ENCODE peak calls at places on chromosomes 1 and 21, in six cellular contexts. N, T, Q, U, D and L are unnamed samples.

GRCh38 chr21:15725949-15726348 is 3.8 kb upstream of the USP25 start:
- DNase-seq in T (no peak), Q (no peak), U (no peak), N (no peak), D (no peak), L (no peak)

GRCh38 chr1:43143441-43143888 is 28.6 kb downstream of the EBNA1BP2 start:
- DNase-seq in Q (peak), T (peak), D (no peak), U (no peak), N (no peak), L (peak)

GRCh38 chr1:25996966-25997758 is 701 bp downstream of the PAFAH2 start:
- DNase-seq in T (no peak), Q (peak), U (no peak), N (peak), D (no peak), L (no peak)

GRCh38 chr1:189007824-189008223 is 1469.8 kb downstream of the BRINP3 start:
- DNase-seq in D (no peak), Q (no peak), U (no peak), T (no peak), N (no peak), L (no peak)

GRCh38 chr1:29592731-29593130 is 356.4 kb downstream of the PTPRU start:
- DNase-seq in T (no peak), U (no peak), N (no peak), D (no peak), Q (peak), L (no peak)

GRCh38 chr1:101291562-101292035 is 54.8 kb downstream of the S1PR1 start:
- DNase-seq in U (no peak), Q (peak), D (no peak), N (peak), T (no peak), L (peak)

GRCh38 chr1:96845464-96845863 is 123.9 kb downstream of the PTBP2 start:
- DNase-seq in Q (peak), N (no peak), D (no peak), U (no peak), T (peak), L (peak)

GRCh38 chr1:22805672-22806038 is 95.0 kb downstream of the EPHB2 start:
- DNase-seq in D (no peak), Q (no peak), T (peak), U (no peak), N (no peak), L (no peak)

GRCh38 chr1:191963286-191963685 is 195.0 kb upstream of the RGS18 start:
- DNase-seq in D (no peak), Q (no peak), N (no peak), T (no peak), U (no peak), L (peak)

GRCh38 chr21:27426196-27426595 is 459.3 kb upstream of the ADAMTS5 start:
- DNase-seq in N (no peak), Q (peak), U (no peak), T (no peak), D (no peak), L (no peak)

GRCh38 chr1:19319196-19319595 is 7.1 kb downstream of the SLC66A1 start:
- DNase-seq in Q (no peak), T (no peak), N (no peak), U (no peak), D (no peak), L (no peak)

GRCh38 chr1:102498929-102499328 is 502.2 kb upstream of the OLFM3 start:
- DNase-seq in Q (no peak), N (no peak), D (no peak), T (no peak), U (no peak), L (no peak)

GRCh38 chr1:54137532-54138061 is 15.2 kb downstream of the CDCP2 start:
- DNase-seq in U (no peak), D (no peak), N (no peak), Q (peak), T (no peak), L (no peak)

GRCh38 chr1:113786055-113786454 is 26.2 kb downstream of the RSBN1 start:
- DNase-seq in U (no peak), Q (peak), D (no peak), N (peak), T (no peak), L (no peak)

GRCh38 chr1:186574951-186575747 is 105.1 kb downstream of the PTGS2 start:
- DNase-seq in D (no peak), N (no peak), U (no peak), T (no peak), Q (peak), L (peak)

GRCh38 chr1:11680270-11681070 is 478 bp downstream of the MAD2L2 start:
- DNase-seq in Q (no peak), T (peak), N (no peak), U (no peak), D (no peak), L (no peak)

GRCh38 chr1:225857256-225857655 is 24.9 kb downstream of the TMEM63A start:
- DNase-seq in T (no peak), U (no peak), N (no peak), D (no peak), Q (no peak), L (no peak)